ENCODE peak calls at places on chromosomes 13 and 19, in seven cellular contexts. F is fibroblast of gingiva, Z is skeletal muscle cell, W is NCI-H748 treated with DMSO at 0.1 percent for 48 hours, J is SHP77, K is GM20000, B is left lung. A is an unnamed sample.

GRCh38 chr13:45180303-45180702 is 20.5 kb downstream of the KCTD4 start:
- DNase-seq in F (no peak), Z (no peak), W (no peak), J (no peak), K (no peak), B (no peak), A (no peak)

GRCh38 chr19:9498183-9498902 is at the start of gene ZNF560:
- DNase-seq in F (peak), Z (peak), W (no peak), J (no peak), K (no peak), B (no peak), A (no peak)

GRCh38 chr13:33787051-33787591 is 30.8 kb upstream of the RFC3 start:
- DNase-seq in F (peak), Z (no peak), W (no peak), J (no peak), K (peak), B (no peak), A (no peak)

GRCh38 chr13:50365300-50365682 is 350.0 kb downstream of the KCNRG start:
- DNase-seq in F (no peak), Z (no peak), W (no peak), J (no peak), K (no peak), B (no peak), A (no peak)

GRCh38 chr19:48492925-48493717 is 18.5 kb downstream of the LMTK3 start:
- DNase-seq in F (peak), Z (peak), W (peak), J (peak), K (peak), B (peak), A (peak)

GRCh38 chr13:96141032-96141431 is 51.1 kb downstream of the HS6ST3 start:
- DNase-seq in F (peak), Z (peak), W (peak), J (peak), K (no peak), B (no peak), A (peak)

GRCh38 chr13:41402695-41403511 is 54.4 kb upstream of the RGCC start:
- DNase-seq in F (no peak), Z (no peak), W (no peak), J (peak), K (no peak), B (no peak), A (no peak)

GRCh38 chr19:10158485-10158884 is 36.3 kb downstream of the DNMT1 start:
- DNase-seq in F (no peak), Z (no peak), W (no peak), J (no peak), K (no peak), B (no peak), A (no peak)

GRCh38 chr13:113930711-113931637 is 42.9 kb downstream of the C13orf46 start:
- DNase-seq in F (no peak), Z (no peak), W (no peak), J (no peak), K (peak), B (peak), A (no peak)

GRCh38 chr13:29482504-29482903 is 113.0 kb downstream of the SLC7A1 start:
- DNase-seq in F (no peak), Z (no peak), W (no peak), J (no peak), K (no peak), B (no peak), A (no peak)

GRCh38 chr13:113121928-113122420 is 625 bp upstream of the F10 start:
- DNase-seq in F (no peak), Z (no peak), W (no peak), J (no peak), K (no peak), B (no peak), A (no peak)